ENCODE peak calls at places on chromosomes 11 and 22, in five cellular contexts. One of them, this sample, is unnamed.

GRCh38 chr11:128310676-128311445 is 276.5 kb downstream of the ETS1 start:
- DNase-seq in H1: no peak
- DNase-seq in K562: no peak
- DNase-seq in HepG2: no peak
- DNase-seq in GM12878: no peak
- DNase-seq in this sample: no peak

GRCh38 chr11:36240178-36240577 is 49.0 kb downstream of the COMMD9 start:
- DNase-seq in H1: no peak
- DNase-seq in K562: no peak
- DNase-seq in HepG2: no peak
- DNase-seq in GM12878: no peak
- DNase-seq in this sample: no peak

GRCh38 chr11:72617080-72617744 is 57.0 kb downstream of the PDE2A start:
- DNase-seq in H1: no peak
- DNase-seq in K562: no peak
- DNase-seq in HepG2: no peak
- DNase-seq in GM12878: no peak
- DNase-seq in this sample: no peak

GRCh38 chr11:62787005-62787759 is at the start of gene TMEM179B:
- DNase-seq in H1: peak
- DNase-seq in K562: peak
- DNase-seq in HepG2: peak
- DNase-seq in GM12878: peak
- DNase-seq in this sample: peak

GRCh38 chr11:13183094-13183825 is 94.3 kb upstream of the BMAL1 start:
- DNase-seq in H1: no peak
- DNase-seq in K562: no peak
- DNase-seq in HepG2: peak
- DNase-seq in GM12878: no peak
- DNase-seq in this sample: peak

GRCh38 chr11:31779268-31779879 is 31.7 kb downstream of the PAX6 start:
- DNase-seq in H1: no peak
- DNase-seq in K562: no peak
- DNase-seq in HepG2: no peak
- DNase-seq in GM12878: no peak
- DNase-seq in this sample: no peak

GRCh38 chr11:130769782-130770565 is 146.3 kb downstream of the SNX19 start:
- DNase-seq in H1: no peak
- DNase-seq in K562: no peak
- DNase-seq in HepG2: no peak
- DNase-seq in GM12878: no peak
- DNase-seq in this sample: no peak

GRCh38 chr11:70581991-70582885 is 183.9 kb downstream of the CTTN start:
- DNase-seq in H1: no peak
- DNase-seq in K562: no peak
- DNase-seq in HepG2: no peak
- DNase-seq in GM12878: no peak
- DNase-seq in this sample: no peak

GRCh38 chr11:90237004-90237403 is 14.2 kb upstream of the CHORDC1 start:
- DNase-seq in H1: no peak
- DNase-seq in K562: no peak
- DNase-seq in HepG2: no peak
- DNase-seq in GM12878: no peak
- DNase-seq in this sample: no peak

GRCh38 chr11:114293201-114293711 is 2.9 kb upstream of the NNMT start:
- DNase-seq in H1: no peak
- DNase-seq in K562: no peak
- DNase-seq in HepG2: no peak
- DNase-seq in GM12878: no peak
- DNase-seq in this sample: no peak

GRCh38 chr11:77779935-77780334 is 40.6 kb downstream of the RSF1 start:
- DNase-seq in H1: no peak
- DNase-seq in K562: no peak
- DNase-seq in HepG2: peak
- DNase-seq in GM12878: no peak
- DNase-seq in this sample: peak

GRCh38 chr11:94132152-94132558 is 3.5 kb downstream of the PANX1 start:
- DNase-seq in H1: no peak
- DNase-seq in K562: no peak
- DNase-seq in HepG2: no peak
- DNase-seq in GM12878: no peak
- DNase-seq in this sample: no peak

GRCh38 chr11:94131363-94132115 is 2.9 kb downstream of the PANX1 start:
- DNase-seq in H1: no peak
- DNase-seq in K562: no peak
- DNase-seq in HepG2: no peak
- DNase-seq in GM12878: no peak
- DNase-seq in this sample: no peak

GRCh38 chr11:94134651-94135512 is 6.2 kb downstream of the PANX1 start:
- DNase-seq in H1: no peak
- DNase-seq in K562: no peak
- DNase-seq in HepG2: no peak
- DNase-seq in GM12878: no peak
- DNase-seq in this sample: no peak

GRCh38 chr11:94133752-94134151 is 5.1 kb downstream of the PANX1 start:
- DNase-seq in H1: no peak
- DNase-seq in K562: no peak
- DNase-seq in HepG2: no peak
- DNase-seq in GM12878: no peak
- DNase-seq in this sample: no peak

GRCh38 chr11:94132823-94133408 is 4.3 kb downstream of the PANX1 start:
- DNase-seq in H1: no peak
- DNase-seq in K562: no peak
- DNase-seq in HepG2: no peak
- DNase-seq in GM12878: no peak
- DNase-seq in this sample: no peak
- TF ChIP-seq KDM1A in H1: no peak
- TF ChIP-seq KDM1A in K562: no peak
- TF ChIP-seq KDM1A in HepG2: no peak
- TF ChIP-seq KDM1A in GM12878: no peak
- TF ChIP-seq KDM1A in this sample: no peak

GRCh38 chr22:47850644-47851151 is 1088.2 kb downstream of the TBC1D22A start:
- DNase-seq in H1: no peak
- DNase-seq in K562: no peak
- DNase-seq in HepG2: no peak
- DNase-seq in GM12878: no peak
- DNase-seq in this sample: no peak
- TF ChIP-seq EP300 in H1: no peak
- TF ChIP-seq EP300 in K562: no peak
- TF ChIP-seq EP300 in HepG2: no peak
- TF ChIP-seq EP300 in GM12878: no peak
- TF ChIP-seq EP300 in this sample: no peak

DNA sequence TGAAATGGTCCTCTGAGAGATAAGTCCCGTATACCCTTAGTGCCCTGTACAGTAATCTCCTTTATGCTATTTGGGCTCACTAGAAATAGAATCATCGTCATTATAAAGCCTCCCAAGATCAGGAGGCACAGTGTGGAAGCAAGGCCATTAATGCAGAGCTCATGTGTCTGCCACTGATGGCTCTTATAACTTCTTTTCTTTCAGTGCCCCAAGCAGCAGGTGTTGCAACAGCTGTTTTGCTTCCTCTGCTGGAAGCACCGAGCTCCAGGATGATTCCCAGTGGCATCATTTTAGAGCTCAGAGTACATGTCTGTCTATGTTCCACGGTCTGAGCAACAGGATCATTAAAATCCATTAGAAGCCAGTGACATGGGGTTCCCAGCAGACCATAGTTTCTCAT is 803.0 kb upstream of the FAT3 start:
- DNase-seq in H1: no peak
- DNase-seq in K562: no peak
- DNase-seq in HepG2: no peak
- DNase-seq in GM12878: no peak
- DNase-seq in this sample: no peak
- TF ChIP-seq KDM1A in H1: no peak
- TF ChIP-seq KDM1A in K562: no peak
- TF ChIP-seq KDM1A in HepG2: no peak
- TF ChIP-seq KDM1A in GM12878: no peak
- TF ChIP-seq KDM1A in this sample: no peak

DNA sequence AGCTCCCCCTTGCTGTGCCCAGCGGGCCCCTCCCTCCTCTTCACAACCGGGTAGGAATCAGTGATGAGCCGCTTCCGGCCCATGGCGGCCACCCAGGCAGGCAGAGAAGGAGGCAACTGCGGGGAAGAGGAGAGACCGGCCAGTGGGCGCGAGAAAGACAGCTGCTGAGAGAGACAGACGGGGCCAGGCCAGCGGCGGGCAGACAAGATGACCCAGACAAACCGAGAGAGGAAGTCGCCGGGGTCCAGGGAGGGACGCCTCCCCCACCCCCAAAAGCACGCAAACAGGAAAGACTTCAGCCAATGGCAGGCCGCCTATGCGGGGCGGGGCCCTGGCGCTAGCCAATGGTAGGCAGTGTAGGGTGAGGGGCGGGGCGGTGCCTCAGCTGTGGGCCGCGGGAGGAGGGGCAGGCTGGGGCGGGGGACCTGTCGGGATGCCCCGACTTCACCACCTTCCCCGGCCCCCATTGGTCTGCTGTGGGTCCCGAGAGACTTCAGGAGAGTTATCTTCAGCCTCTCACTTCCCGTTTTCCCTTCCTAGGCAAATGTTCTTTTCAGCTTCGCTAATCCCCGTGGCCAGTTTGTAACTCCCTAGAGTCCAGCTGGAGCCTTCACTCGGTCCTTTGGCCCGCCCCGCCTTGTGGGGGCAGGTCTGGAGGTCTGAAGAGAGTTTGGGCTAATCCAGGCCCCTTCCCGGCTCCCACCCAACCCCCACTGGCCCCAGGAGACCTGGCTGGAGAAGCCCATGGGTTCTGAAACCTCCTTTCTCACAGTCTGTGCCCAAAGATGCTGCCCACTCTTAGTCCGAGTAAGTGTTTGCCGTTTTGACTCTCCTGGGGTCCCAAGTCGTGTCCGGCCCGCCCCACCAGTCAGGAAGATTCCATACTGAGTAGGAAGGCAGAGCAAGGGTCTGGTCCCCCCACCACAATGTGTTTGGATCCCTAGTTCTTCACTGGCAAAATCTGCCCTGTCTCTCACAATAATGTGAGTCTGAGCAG is at the start of gene POLD4:
- DNase-seq in H1: peak
- DNase-seq in K562: peak
- DNase-seq in HepG2: peak
- DNase-seq in GM12878: peak
- DNase-seq in this sample: peak
- TF ChIP-seq EP300 in H1: no peak
- TF ChIP-seq EP300 in K562: no peak
- TF ChIP-seq EP300 in HepG2: peak
- TF ChIP-seq EP300 in GM12878: peak
- TF ChIP-seq EP300 in this sample: no peak

This sample was measured in A549.